ENCODE peak calls at places on chromosomes 11 and 22, in six cellular contexts. W is fibroblast of mammary gland; Y is tibial nerve; F is cardiac fibroblast; T is CD4-positive, alpha-beta T cell; S is hepatocyte. H is an unnamed sample.

GRCh38 chr11:130689222-130689908 is 226.9 kb downstream of the SNX19 start:
- DNase-seq in W (peak), Y (no peak), F (peak), T (no peak), S (no peak), H (no peak)

GRCh38 chr22:24810043-24810749 is 4.2 kb downstream of the SGSM1 start:
- DNase-seq in W (no peak), Y (no peak), F (no peak), T (no peak), S (peak), H (no peak)

GRCh38 chr11:129747161-129747560 is 68.5 kb upstream of the TMEM45B start:
- DNase-seq in W (no peak), Y (no peak), F (no peak), T (no peak), S (no peak), H (no peak)

GRCh38 chr22:50044485-50045143 is 13.5 kb downstream of the TTLL8 start:
- DNase-seq in W (no peak), Y (no peak), F (no peak), T (no peak), S (no peak), H (no peak)

GRCh38 chr11:44286268-44286880 is 23.6 kb downstream of the ALX4 start:
- DNase-seq in W (peak), Y (no peak), F (peak), T (peak), S (peak), H (peak)

GRCh38 chr11:12922418-12922817 is 86.7 kb upstream of the RASSF10 start:
- DNase-seq in W (peak), Y (no peak), F (peak), T (no peak), S (no peak), H (no peak)

GRCh38 chr11:26572770-26573402 is 823 bp upstream of the MUC15 start:
- DNase-seq in W (no peak), Y (no peak), F (no peak), T (no peak), S (no peak), H (no peak)

GRCh38 chr11:4704054-4704789 is at the start of gene MMP26:
- DNase-seq in W (no peak), Y (no peak), F (no peak), T (no peak), S (no peak), H (no peak)

GRCh38 chr22:44538071-44538470 is 40.0 kb upstream of the RTL6 start:
- DNase-seq in W (peak), Y (no peak), F (peak), T (no peak), S (peak), H (peak)

GRCh38 chr11:132627981-132628380 is 904.3 kb downstream of the OPCML start:
- DNase-seq in W (no peak), Y (no peak), F (no peak), T (no peak), S (no peak), H (no peak)

GRCh38 chr11:18295316-18295715 is 26.6 kb downstream of the HPS5 start:
- DNase-seq in W (no peak), Y (no peak), F (no peak), T (no peak), S (no peak), H (no peak)

GRCh38 chr11:43555811-43556210 is 124.7 kb upstream of the HSD17B12 start:
- DNase-seq in W (peak), Y (no peak), F (peak), T (no peak), S (no peak), H (peak)

GRCh38 chr22:17471901-17472566 is 91.3 kb upstream of the SLC25A18 start:
- DNase-seq in W (no peak), Y (no peak), F (peak), T (no peak), S (no peak), H (no peak)

GRCh38 chr11:121451178-121451981 is 734 bp upstream of the SORL1 start:
- DNase-seq in W (no peak), Y (no peak), F (no peak), T (peak), S (peak), H (no peak)

GRCh38 chr11:2584812-2585565 is 114.8 kb downstream of the KCNQ1OT1 start:
- DNase-seq in W (no peak), Y (no peak), F (no peak), T (no peak), S (peak), H (no peak)

GRCh38 chr11:123145661-123146060 is 49.4 kb downstream of the CLMP start:
- DNase-seq in W (peak), Y (no peak), F (no peak), T (no peak), S (no peak), H (no peak)

GRCh38 chr11:46987183-46987582 is 50.6 kb downstream of the CSTPP1 start:
- DNase-seq in W (no peak), Y (no peak), F (no peak), T (no peak), S (no peak), H (no peak)

GRCh38 chr11:64037027-64037633 is 1.4 kb downstream of the FLRT1 start:
- DNase-seq in W (no peak), Y (no peak), F (no peak), T (no peak), S (no peak), H (no peak)

GRCh38 chr11:61279934-61280656 is 15.0 kb downstream of the VWCE start:
- DNase-seq in W (peak), Y (no peak), F (peak), T (no peak), S (no peak), H (peak)

GRCh38 chr11:131977854-131978253 is 607.4 kb downstream of the NTM start:
- DNase-seq in W (peak), Y (no peak), F (peak), T (no peak), S (no peak), H (no peak)

GRCh38 chr11:60164550-60165075 is 18.3 kb downstream of the MS4A6A start:
- DNase-seq in W (no peak), Y (no peak), F (no peak), T (no peak), S (no peak), H (no peak)

GRCh38 chr22:37213941-37214340 is 1.7 kb upstream of the SSTR3 start:
- DNase-seq in W (no peak), Y (no peak), F (no peak), T (no peak), S (no peak), H (no peak)

GRCh38 chr11:61688368-61689163 is 8.4 kb downstream of the DAGLA start:
- DNase-seq in W (peak), Y (peak), F (peak), T (no peak), S (no peak), H (peak)

GRCh38 chr11:134120143-134120850 is 51.4 kb downstream of the JAM3 start:
- DNase-seq in W (peak), Y (no peak), F (peak), T (no peak), S (peak), H (peak)

GRCh38 chr11:68142441-68143309 is 21.5 kb upstream of the CHKA start:
- DNase-seq in W (no peak), Y (no peak), F (no peak), T (no peak), S (no peak), H (no peak)

GRCh38 chr11:65892661-65893317 is 2.3 kb downstream of the CCDC85B start:
- DNase-seq in W (no peak), Y (no peak), F (no peak), T (no peak), S (no peak), H (no peak)

GRCh38 chr11:65890324-65891179 is at the start of gene CCDC85B:
- DNase-seq in W (peak), Y (peak), F (peak), T (peak), S (peak), H (peak)

GRCh38 chr11:65888163-65888814 is at the start of gene FIBP:
- DNase-seq in W (peak), Y (peak), F (peak), T (peak), S (peak), H (peak)

GRCh38 chr11:65894034-65894591 is 3.6 kb downstream of the CCDC85B start:
- DNase-seq in W (no peak), Y (no peak), F (no peak), T (no peak), S (no peak), H (no peak)

GRCh38 chr11:65891180-65892136 is 985 bp downstream of the CCDC85B start:
- DNase-seq in W (peak), Y (no peak), F (peak), T (no peak), S (no peak), H (peak)
- TF ChIP-seq CTCF in W (peak), Y (no peak), F (peak), T (peak), S (peak), H (no peak)

DNA sequence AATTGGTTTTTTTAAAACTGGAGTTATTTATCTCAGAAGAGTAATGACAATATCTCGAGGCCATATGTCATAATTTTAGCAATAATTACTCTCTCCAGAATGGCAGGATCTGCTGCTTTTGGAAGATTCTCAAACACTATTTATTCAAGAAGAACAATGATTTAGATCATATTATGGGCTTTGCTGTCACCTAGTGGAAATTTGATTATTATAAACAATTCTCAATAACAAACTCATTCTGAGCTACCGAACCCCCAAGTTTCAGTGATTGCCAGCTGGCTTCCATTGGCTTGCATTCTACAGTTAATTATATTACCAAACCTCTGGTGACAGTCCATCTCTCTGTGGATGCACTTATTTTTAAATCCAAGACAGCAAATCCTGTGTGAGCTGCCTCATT is 27.9 kb upstream of the SLC36A4 start:
- DNase-seq in W (peak), Y (no peak), F (peak), T (no peak), S (no peak), H (peak)
- TF ChIP-seq CTCF in W (peak), Y (no peak), F (no peak), T (peak), S (peak), H (peak)

GRCh38 chr11:8768625-8769333 is 86.2 kb downstream of the RPL27A start:
- DNase-seq in W (peak), Y (no peak), F (peak), T (no peak), S (peak), H (peak)
- TF ChIP-seq CTCF in W (peak), Y (peak), F (peak), T (no peak), S (peak), H (no peak)

DNA sequence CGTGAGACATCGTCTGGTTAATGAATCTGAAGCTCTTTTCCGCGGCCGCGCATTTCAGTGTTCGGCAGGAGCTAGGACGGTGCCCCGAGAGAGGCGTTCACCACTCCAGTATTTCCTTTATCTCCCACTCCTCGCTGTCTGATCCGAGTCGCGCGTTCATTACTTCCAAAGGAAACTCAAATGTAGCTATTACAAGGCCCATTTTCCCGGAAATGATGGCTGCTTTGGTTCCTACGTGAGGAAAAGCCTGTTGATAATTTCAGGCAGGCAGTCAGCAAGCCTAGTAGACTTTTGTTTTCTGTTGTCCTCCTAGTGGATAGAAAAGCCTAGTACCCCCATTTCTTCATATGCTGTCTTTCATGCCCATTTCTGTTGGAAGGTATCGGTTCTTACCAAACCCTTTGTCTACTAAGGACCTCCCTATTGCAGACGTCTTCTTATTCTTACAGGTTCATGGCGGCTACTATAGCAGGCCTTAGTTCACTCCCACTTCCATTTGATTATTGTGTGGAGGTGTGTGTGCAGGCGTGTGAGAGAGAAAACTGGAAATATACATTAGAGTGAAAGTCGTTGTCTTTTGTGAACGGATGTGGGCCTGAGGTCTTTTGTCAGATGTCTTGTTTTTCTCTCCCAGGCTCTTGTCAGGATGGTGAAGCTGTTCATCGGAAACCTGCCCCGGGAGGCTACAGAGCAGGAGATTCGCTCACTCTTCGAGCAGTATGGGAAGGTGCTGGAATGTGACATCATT is 737 bp downstream of the RBM4 start:
- DNase-seq in W (peak), Y (no peak), F (peak), T (peak), S (peak), H (peak)
- TF ChIP-seq CTCF in W (peak), Y (no peak), F (no peak), T (no peak), S (peak), H (no peak)

H was measured in MCF 10A.